ENCODE peak calls at places on chromosomes 6 and 20, in four cellular contexts. One of them, this sample, is unnamed.

GRCh38 chr20:25120462-25120861 is 38.5 kb upstream of the VSX1 start:
- DNase-seq in H4: no peak
- DNase-seq in cardiac fibroblast: no peak
- DNase-seq in EL: no peak
- DNase-seq in this sample: no peak

GRCh38 chr6:166104107-166104506 is 63.5 kb downstream of the TBXT start:
- DNase-seq in H4: no peak
- DNase-seq in EL: no peak
- DNase-seq in cardiac fibroblast: peak; percentile 11
- DNase-seq in this sample: no peak

GRCh38 chr6:128882560-128882959 is 378 bp upstream of the LAMA2 start:
- DNase-seq in EL: no peak
- DNase-seq in H4: peak; percentile 16
- DNase-seq in cardiac fibroblast: peak; percentile 37
- DNase-seq in this sample: no peak

GRCh38 chr6:108161724-108162282 is 4.0 kb upstream of the NR2E1 start:
- DNase-seq in H4: no peak
- DNase-seq in cardiac fibroblast: no peak
- DNase-seq in EL: no peak
- DNase-seq in this sample: no peak

GRCh38 chr6:96900873-96901272 is 3.2 kb upstream of the NDUFAF4 start:
- DNase-seq in H4: no peak
- DNase-seq in EL: no peak
- DNase-seq in cardiac fibroblast: no peak
- DNase-seq in this sample: peak; percentile 66

GRCh38 chr6:116971959-116972358 is 94.9 kb downstream of the RFX6 start:
- DNase-seq in H4: peak; percentile 26
- DNase-seq in cardiac fibroblast: peak; percentile 66
- DNase-seq in EL: peak; percentile 45
- DNase-seq in this sample: peak; percentile 24

GRCh38 chr6:34018961-34019606 is 126.8 kb downstream of the GRM4 start:
- DNase-seq in H4: no peak
- DNase-seq in EL: no peak
- DNase-seq in cardiac fibroblast: no peak
- DNase-seq in this sample: no peak

GRCh38 chr20:33277471-33278441 is 5.3 kb upstream of the BPIFB1 start:
- DNase-seq in H4: peak; percentile 56
- DNase-seq in cardiac fibroblast: no peak
- DNase-seq in EL: no peak
- DNase-seq in this sample: no peak

GRCh38 chr20:43914286-43914685 is 366 bp upstream of the TOX2 start:
- DNase-seq in cardiac fibroblast: no peak
- DNase-seq in EL: peak; percentile 28
- DNase-seq in H4: no peak
- DNase-seq in this sample: no peak

GRCh38 chr6:73309784-73310502 is 44.1 kb downstream of the DPPA5 start:
- DNase-seq in H4: peak; percentile 30
- DNase-seq in cardiac fibroblast: peak; percentile 60
- DNase-seq in EL: peak; percentile 76
- DNase-seq in this sample: peak; percentile 9

GRCh38 chr20:62219101-62219991 is 732 bp downstream of the HRH3 start:
- DNase-seq in EL: no peak
- DNase-seq in cardiac fibroblast: peak; percentile 18
- DNase-seq in H4: no peak
- DNase-seq in this sample: no peak

GRCh38 chr6:141580988-141581387 is 551.7 kb upstream of the GJE1 start:
- DNase-seq in EL: peak; percentile 92
- DNase-seq in H4: no peak
- DNase-seq in cardiac fibroblast: peak; percentile 66
- DNase-seq in this sample: no peak

GRCh38 chr6:31582230-31582601 is at the start of gene LTB:
- DNase-seq in EL: no peak
- DNase-seq in H4: no peak
- DNase-seq in cardiac fibroblast: no peak
- DNase-seq in this sample: no peak

GRCh38 chr6:133590814-133591213 is 298.1 kb upstream of the TCF21 start:
- DNase-seq in H4: no peak
- DNase-seq in cardiac fibroblast: peak; percentile 46
- DNase-seq in EL: peak; percentile 18
- DNase-seq in this sample: no peak

GRCh38 chr6:56245903-56246351 is 1.5 kb downstream of the COL21A1 start:
- DNase-seq in cardiac fibroblast: peak; percentile 65
- DNase-seq in H4: no peak
- DNase-seq in EL: no peak
- DNase-seq in this sample: no peak

GRCh38 chr6:36235309-36235708 is 34.6 kb upstream of the PNPLA1 start:
- DNase-seq in EL: no peak
- DNase-seq in H4: no peak
- DNase-seq in cardiac fibroblast: no peak
- DNase-seq in this sample: no peak

GRCh38 chr6:11378639-11379038 is 146.2 kb upstream of the NEDD9 start:
- DNase-seq in H4: no peak
- DNase-seq in cardiac fibroblast: no peak
- DNase-seq in EL: no peak
- DNase-seq in this sample: no peak

This sample was measured in foreskin melanocyte.